ENCODE peak calls at places on chromosome 17, in six cellular contexts. One of them, this sample, is unnamed.

GRCh38 chr17:80982426-80982974 is 9.1 kb upstream of the CHMP6 start:
- DNase-seq in Peyer's patch: no peak
- DNase-seq in transverse colon: no peak
- DNase-seq in fibroblast of lung: no peak
- DNase-seq in brain microvascular endothelial cell: no peak
- DNase-seq in cardiac muscle cell: no peak
- DNase-seq in this sample: no peak

GRCh38 chr17:10797848-10798328 is 6.0 kb downstream of the TMEM238L start:
- DNase-seq in transverse colon: peak; percentile 57
- DNase-seq in cardiac muscle cell: no peak
- DNase-seq in brain microvascular endothelial cell: no peak
- DNase-seq in Peyer's patch: no peak
- DNase-seq in fibroblast of lung: no peak
- DNase-seq in this sample: no peak

GRCh38 chr17:55660171-55660886 is 62.3 kb downstream of the TMEM100 start:
- DNase-seq in cardiac muscle cell: no peak
- DNase-seq in transverse colon: no peak
- DNase-seq in fibroblast of lung: peak; percentile 42
- DNase-seq in Peyer's patch: no peak
- DNase-seq in brain microvascular endothelial cell: no peak
- DNase-seq in this sample: no peak

GRCh38 chr17:68431661-68432071 is 25.6 kb downstream of the WIPI1 start:
- DNase-seq in cardiac muscle cell: peak; percentile 44
- DNase-seq in brain microvascular endothelial cell: peak; percentile 35
- DNase-seq in fibroblast of lung: peak; percentile 38
- DNase-seq in transverse colon: no peak
- DNase-seq in Peyer's patch: peak; percentile 33
- DNase-seq in this sample: no peak

GRCh38 chr17:59062509-59062908 is 44.2 kb downstream of the TRIM37 start:
- DNase-seq in cardiac muscle cell: no peak
- DNase-seq in transverse colon: no peak
- DNase-seq in brain microvascular endothelial cell: no peak
- DNase-seq in fibroblast of lung: no peak
- DNase-seq in Peyer's patch: no peak
- DNase-seq in this sample: no peak

GRCh38 chr17:44043326-44043725 is 23.1 kb downstream of the LSM12 start:
- DNase-seq in cardiac muscle cell: no peak
- DNase-seq in Peyer's patch: no peak
- DNase-seq in transverse colon: no peak
- DNase-seq in fibroblast of lung: peak; percentile 84
- DNase-seq in brain microvascular endothelial cell: no peak
- DNase-seq in this sample: no peak

GRCh38 chr17:3534881-3535252 is 22.7 kb downstream of the TRPV3 start:
- DNase-seq in transverse colon: no peak
- DNase-seq in brain microvascular endothelial cell: no peak
- DNase-seq in cardiac muscle cell: peak; percentile 12
- DNase-seq in Peyer's patch: no peak
- DNase-seq in fibroblast of lung: peak; percentile 50
- DNase-seq in this sample: no peak

GRCh38 chr17:29250666-29251065 is 4.0 kb downstream of the CRYBA1 start:
- DNase-seq in cardiac muscle cell: no peak
- DNase-seq in brain microvascular endothelial cell: peak; percentile 59
- DNase-seq in transverse colon: no peak
- DNase-seq in fibroblast of lung: no peak
- DNase-seq in Peyer's patch: no peak
- DNase-seq in this sample: peak; percentile 52

GRCh38 chr17:68794636-68795503 is 160.3 kb downstream of the ABCA8 start:
- DNase-seq in transverse colon: no peak
- DNase-seq in Peyer's patch: no peak
- DNase-seq in brain microvascular endothelial cell: peak; percentile 20
- DNase-seq in cardiac muscle cell: no peak
- DNase-seq in fibroblast of lung: peak; percentile 81
- DNase-seq in this sample: peak; percentile 20

GRCh38 chr17:18226284-18226945 is 980 bp downstream of the LLGL1 start:
- DNase-seq in transverse colon: no peak
- DNase-seq in fibroblast of lung: no peak
- DNase-seq in brain microvascular endothelial cell: no peak
- DNase-seq in Peyer's patch: no peak
- DNase-seq in cardiac muscle cell: no peak
- DNase-seq in this sample: no peak

GRCh38 chr17:65434251-65434650 is 127.2 kb downstream of the AXIN2 start:
- DNase-seq in fibroblast of lung: no peak
- DNase-seq in transverse colon: no peak
- DNase-seq in Peyer's patch: no peak
- DNase-seq in brain microvascular endothelial cell: no peak
- DNase-seq in cardiac muscle cell: no peak
- DNase-seq in this sample: no peak

GRCh38 chr17:27888945-27889344 is 4.2 kb downstream of the LYRM9 start:
- DNase-seq in transverse colon: no peak
- DNase-seq in cardiac muscle cell: peak; percentile 83
- DNase-seq in brain microvascular endothelial cell: peak; percentile 4
- DNase-seq in fibroblast of lung: no peak
- DNase-seq in Peyer's patch: no peak
- DNase-seq in this sample: no peak

GRCh38 chr17:81551458-81552243 is 502 bp downstream of the FAAP100 start:
- DNase-seq in fibroblast of lung: no peak
- DNase-seq in brain microvascular endothelial cell: no peak
- DNase-seq in transverse colon: peak; percentile 54
- DNase-seq in Peyer's patch: peak; percentile 33
- DNase-seq in cardiac muscle cell: peak; percentile 43
- DNase-seq in this sample: no peak

GRCh38 chr17:64718058-64718457 is 56.0 kb upstream of the SMURF2 start:
- DNase-seq in cardiac muscle cell: no peak
- DNase-seq in Peyer's patch: no peak
- DNase-seq in transverse colon: no peak
- DNase-seq in fibroblast of lung: no peak
- DNase-seq in brain microvascular endothelial cell: no peak
- DNase-seq in this sample: no peak

GRCh38 chr17:77455111-77455877 is 314.5 kb downstream of the SEC14L1 start:
- DNase-seq in transverse colon: no peak
- DNase-seq in Peyer's patch: no peak
- DNase-seq in fibroblast of lung: peak; percentile 83
- DNase-seq in cardiac muscle cell: no peak
- DNase-seq in brain microvascular endothelial cell: peak; percentile 88
- DNase-seq in this sample: no peak

GRCh38 chr17:47315451-47316266 is 8.1 kb upstream of the EFCAB13 start:
- DNase-seq in brain microvascular endothelial cell: peak; percentile 85
- DNase-seq in transverse colon: peak; percentile 33
- DNase-seq in fibroblast of lung: peak; percentile 98
- DNase-seq in cardiac muscle cell: peak; percentile 73
- DNase-seq in Peyer's patch: no peak
- DNase-seq in this sample: peak; percentile 68
- TF ChIP-seq CTCF in brain microvascular endothelial cell: peak; percentile 78
- TF ChIP-seq CTCF in transverse colon: peak; percentile 71
- TF ChIP-seq CTCF in fibroblast of lung: peak; percentile 85
- TF ChIP-seq CTCF in cardiac muscle cell: peak; percentile 77
- TF ChIP-seq CTCF in Peyer's patch: peak; percentile 86
- TF ChIP-seq CTCF in this sample: peak; percentile 96

DNA sequence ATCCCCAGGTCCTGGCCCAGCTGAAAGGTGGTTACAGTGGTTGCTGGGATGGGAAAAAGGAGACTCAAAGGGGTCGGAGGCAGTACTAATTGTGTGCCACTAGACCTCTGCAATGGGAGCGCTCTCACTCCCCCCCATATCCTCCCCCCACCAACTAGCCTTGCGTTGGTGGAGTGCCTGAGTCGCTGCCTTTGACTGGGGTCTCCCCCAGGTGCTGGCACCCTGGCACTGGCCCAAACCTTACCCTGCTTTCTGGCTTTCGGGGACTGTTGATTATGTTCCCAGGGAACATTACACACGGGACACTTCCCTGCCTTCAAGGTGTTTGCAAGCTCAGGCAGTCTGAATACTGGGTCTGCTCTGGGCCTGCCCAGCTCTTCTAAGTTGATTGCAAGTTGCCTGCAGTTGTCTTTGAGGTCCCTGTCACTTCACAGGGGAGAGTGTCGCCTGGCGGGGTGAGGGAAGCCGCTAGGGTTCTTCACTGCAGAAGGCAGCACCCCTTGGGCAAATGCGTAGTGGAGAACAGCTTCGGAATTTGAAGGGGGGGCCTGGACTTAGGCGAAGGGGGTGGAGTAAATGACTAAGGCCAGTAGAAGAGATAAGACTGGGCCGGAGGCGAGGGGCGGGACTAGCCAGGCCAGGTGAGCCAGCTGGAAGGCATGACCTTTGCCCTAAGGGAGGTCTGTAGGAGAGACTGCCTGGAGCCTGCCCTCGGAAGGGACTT is 98.0 kb downstream of the RAB11FIP4 start:
- DNase-seq in cardiac muscle cell: no peak
- DNase-seq in brain microvascular endothelial cell: no peak
- DNase-seq in fibroblast of lung: no peak
- DNase-seq in Peyer's patch: peak; percentile 41
- DNase-seq in transverse colon: peak; percentile 89
- DNase-seq in this sample: no peak
- H3K27ac ChIP-seq in cardiac muscle cell: no peak overlapping the region
- H3K27ac ChIP-seq in brain microvascular endothelial cell: no peak overlapping the region
- H3K27ac ChIP-seq in fibroblast of lung: no peak overlapping the region
- H3K27ac ChIP-seq in Peyer's patch: peak overlapping the region; percentile 90
- H3K27ac ChIP-seq in transverse colon: peak overlapping the region; percentile 94
- H3K27ac ChIP-seq in this sample: no peak overlapping the region

GRCh38 chr17:73647767-73648542 is 3.7 kb upstream of the SDK2 start:
- DNase-seq in transverse colon: no peak
- DNase-seq in brain microvascular endothelial cell: no peak
- DNase-seq in cardiac muscle cell: no peak
- DNase-seq in fibroblast of lung: no peak
- DNase-seq in Peyer's patch: no peak
- DNase-seq in this sample: no peak
- H3K27me3 ChIP-seq in transverse colon: peaks cover 41% of the 10 kb centered on the region
- H3K27me3 ChIP-seq in brain microvascular endothelial cell: peaks cover 27% of the 10 kb centered on the region
- H3K27me3 ChIP-seq in cardiac muscle cell: no peaks in the 10 kb centered on the region
- H3K27me3 ChIP-seq in fibroblast of lung: peaks cover 5% of the 10 kb centered on the region
- H3K27me3 ChIP-seq in Peyer's patch: peaks cover 16% of the 10 kb centered on the region
- H3K27me3 ChIP-seq in this sample: peaks cover 55% of the 10 kb centered on the region

GRCh38 chr17:2396192-2396567 is 4.7 kb downstream of the MNT start:
- DNase-seq in brain microvascular endothelial cell: no peak
- DNase-seq in cardiac muscle cell: no peak
- DNase-seq in transverse colon: no peak
- DNase-seq in fibroblast of lung: no peak
- DNase-seq in Peyer's patch: no peak
- DNase-seq in this sample: no peak
- TF ChIP-seq CTCF in brain microvascular endothelial cell: no peak
- TF ChIP-seq CTCF in cardiac muscle cell: no peak
- TF ChIP-seq CTCF in transverse colon: no peak
- TF ChIP-seq CTCF in fibroblast of lung: no peak
- TF ChIP-seq CTCF in Peyer's patch: no peak
- TF ChIP-seq CTCF in this sample: no peak

GRCh38 chr17:50199211-50199633 is 2.2 kb downstream of the COL1A1 start:
- DNase-seq in Peyer's patch: no peak
- DNase-seq in transverse colon: no peak
- DNase-seq in cardiac muscle cell: no peak
- DNase-seq in fibroblast of lung: no peak
- DNase-seq in brain microvascular endothelial cell: no peak
- DNase-seq in this sample: no peak
- H3K27ac ChIP-seq in Peyer's patch: peak overlapping the region; percentile 69
- H3K27ac ChIP-seq in transverse colon: peak overlapping the region; percentile 69
- H3K27ac ChIP-seq in cardiac muscle cell: peak overlapping the region; percentile 93
- H3K27ac ChIP-seq in fibroblast of lung: peak overlapping the region; percentile 67
- H3K27ac ChIP-seq in brain microvascular endothelial cell: peak overlapping the region; percentile 98
- H3K27ac ChIP-seq in this sample: no peak overlapping the region

GRCh38 chr17:48728232-48729231 is at the start of gene HOXB13:
- DNase-seq in brain microvascular endothelial cell: no peak
- DNase-seq in transverse colon: peak; percentile 73
- DNase-seq in fibroblast of lung: peak; percentile 24
- DNase-seq in Peyer's patch: no peak
- DNase-seq in cardiac muscle cell: peak; percentile 66
- DNase-seq in this sample: no peak

GRCh38 chr17:48726182-48726915 is 2.2 kb downstream of the HOXB13 start:
- DNase-seq in transverse colon: no peak
- DNase-seq in brain microvascular endothelial cell: no peak
- DNase-seq in Peyer's patch: no peak
- DNase-seq in fibroblast of lung: no peak
- DNase-seq in cardiac muscle cell: no peak
- DNase-seq in this sample: no peak

GRCh38 chr17:48725294-48726064 is 2.5 kb downstream of the PRAC2 start:
- DNase-seq in fibroblast of lung: no peak
- DNase-seq in Peyer's patch: no peak
- DNase-seq in cardiac muscle cell: no peak
- DNase-seq in transverse colon: no peak
- DNase-seq in brain microvascular endothelial cell: no peak
- DNase-seq in this sample: no peak

GRCh38 chr17:48727415-48728175 is 955 bp downstream of the HOXB13 start:
- DNase-seq in cardiac muscle cell: no peak
- DNase-seq in Peyer's patch: no peak
- DNase-seq in fibroblast of lung: no peak
- DNase-seq in transverse colon: no peak
- DNase-seq in brain microvascular endothelial cell: no peak
- DNase-seq in this sample: no peak

GRCh38 chr17:48726916-48727286 is 1.6 kb downstream of the HOXB13 start:
- DNase-seq in transverse colon: no peak
- DNase-seq in brain microvascular endothelial cell: no peak
- DNase-seq in fibroblast of lung: no peak
- DNase-seq in cardiac muscle cell: no peak
- DNase-seq in Peyer's patch: no peak
- DNase-seq in this sample: no peak
- H3K27me3 ChIP-seq in transverse colon: peaks cover 100% of the 10 kb centered on the region
- H3K27me3 ChIP-seq in brain microvascular endothelial cell: peaks cover 97% of the 10 kb centered on the region
- H3K27me3 ChIP-seq in fibroblast of lung: peaks cover 92% of the 10 kb centered on the region
- H3K27me3 ChIP-seq in cardiac muscle cell: peaks cover 100% of the 10 kb centered on the region
- H3K27me3 ChIP-seq in Peyer's patch: peaks cover 84% of the 10 kb centered on the region
- H3K27me3 ChIP-seq in this sample: peaks cover 100% of the 10 kb centered on the region

DNA sequence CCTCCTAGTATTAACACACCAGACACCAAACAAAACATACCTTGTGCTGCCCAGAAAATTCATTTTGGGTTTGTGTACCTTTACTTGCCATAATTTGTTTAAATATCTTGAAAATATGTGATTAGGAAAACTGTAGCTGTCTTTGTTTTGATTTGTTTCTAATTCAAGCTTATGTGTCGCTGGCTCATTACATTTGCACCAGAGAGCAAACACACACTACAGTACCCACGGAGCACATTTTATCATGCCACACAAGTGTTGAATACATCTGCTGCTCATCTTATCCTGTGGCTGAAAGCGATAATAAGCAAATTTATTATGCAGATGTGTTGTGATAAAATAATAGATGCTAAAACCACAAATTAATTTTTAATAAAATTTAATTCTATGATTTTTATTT is 63.1 kb downstream of the SPAG9 start:
- DNase-seq in fibroblast of lung: no peak
- DNase-seq in brain microvascular endothelial cell: no peak
- DNase-seq in Peyer's patch: no peak
- DNase-seq in transverse colon: no peak
- DNase-seq in cardiac muscle cell: no peak
- DNase-seq in this sample: no peak
- TF ChIP-seq CTCF in fibroblast of lung: no peak
- TF ChIP-seq CTCF in brain microvascular endothelial cell: no peak
- TF ChIP-seq CTCF in Peyer's patch: no peak
- TF ChIP-seq CTCF in transverse colon: no peak
- TF ChIP-seq CTCF in cardiac muscle cell: no peak
- TF ChIP-seq CTCF in this sample: no peak

GRCh38 chr17:16374129-16374528 is 6.8 kb upstream of the UBB start:
- DNase-seq in cardiac muscle cell: no peak
- DNase-seq in Peyer's patch: no peak
- DNase-seq in fibroblast of lung: peak; percentile 93
- DNase-seq in transverse colon: peak; percentile 35
- DNase-seq in brain microvascular endothelial cell: peak; percentile 67
- DNase-seq in this sample: peak; percentile 45

GRCh38 chr17:16374539-16374938 is 6.4 kb upstream of the UBB start:
- DNase-seq in cardiac muscle cell: no peak
- DNase-seq in fibroblast of lung: no peak
- DNase-seq in brain microvascular endothelial cell: no peak
- DNase-seq in transverse colon: peak; percentile 52
- DNase-seq in Peyer's patch: no peak
- DNase-seq in this sample: no peak

GRCh38 chr17:16371742-16372141 is 9.1 kb upstream of the UBB start:
- DNase-seq in brain microvascular endothelial cell: peak; percentile 93
- DNase-seq in Peyer's patch: no peak
- DNase-seq in cardiac muscle cell: no peak
- DNase-seq in transverse colon: no peak
- DNase-seq in fibroblast of lung: peak; percentile 87
- DNase-seq in this sample: no peak
- H3K27ac ChIP-seq in brain microvascular endothelial cell: peak overlapping the region; percentile 13
- H3K27ac ChIP-seq in Peyer's patch: no peak overlapping the region
- H3K27ac ChIP-seq in cardiac muscle cell: no peak overlapping the region
- H3K27ac ChIP-seq in transverse colon: no peak overlapping the region
- H3K27ac ChIP-seq in fibroblast of lung: no peak overlapping the region
- H3K27ac ChIP-seq in this sample: no peak overlapping the region

This sample was measured in foreskin keratinocyte.